ENCODE peak calls at places on chromosome 12, in six cellular contexts. O, K, U, B, Z and J are unnamed samples.

GRCh38 chr12:124967016-124967739 is 21.8 kb downstream of the DHX37 start:
- DNase-seq in O (no peak), K (no peak), Z (no peak), U (no peak), B (no peak), J (no peak)

GRCh38 chr12:53734425-53734824 is 7.2 kb upstream of the CALCOCO1 start:
- DNase-seq in Z (no peak), U (no peak), B (no peak), O (no peak), K (no peak), J (no peak)

GRCh38 chr12:48454675-48455074 is 17.7 kb upstream of the ANP32D start:
- DNase-seq in O (peak; percentile 6), B (peak; percentile 31), U (peak; percentile 20), K (no peak), Z (no peak), J (no peak)

GRCh38 chr12:69388371-69388770 is 28.8 kb downstream of the YEATS4 start:
- DNase-seq in Z (no peak), K (no peak), B (peak; percentile 65), U (peak; percentile 76), O (peak; percentile 62), J (no peak)

GRCh38 chr12:89636776-89637160 is 71.9 kb downstream of the ATP2B1 start:
- DNase-seq in U (no peak), B (no peak), O (peak; percentile 14), Z (no peak), K (no peak), J (no peak)

GRCh38 chr12:1907652-1908611 is 10.5 kb downstream of the CACNA2D4 start:
- DNase-seq in U (no peak), O (peak; percentile 19), Z (peak; percentile 15), B (peak; percentile 7), K (no peak), J (peak; percentile 74)

GRCh38 chr12:91746976-91747375 is 398.7 kb downstream of the BTG1 start:
- DNase-seq in K (no peak), Z (no peak), B (no peak), U (no peak), O (no peak), J (no peak)

GRCh38 chr12:30752255-30752654 is 2.5 kb downstream of the CAPRIN2 start:
- DNase-seq in O (no peak), K (no peak), Z (no peak), B (no peak), U (no peak), J (no peak)

GRCh38 chr12:132866251-132866828 is 21.1 kb downstream of the CHFR start:
- DNase-seq in U (peak; percentile 80), O (peak; percentile 55), B (no peak), K (no peak), Z (peak; percentile 27), J (no peak)

GRCh38 chr12:100554608-100555077 is 18.8 kb upstream of the GAS2L3 start:
- DNase-seq in B (peak; percentile 82), O (peak; percentile 84), U (peak; percentile 91), Z (no peak), K (no peak), J (no peak)

GRCh38 chr12:99759467-99759866 is 111.9 kb downstream of the GARIN6 start:
- DNase-seq in B (no peak), O (no peak), K (no peak), Z (no peak), U (no peak), J (no peak)

GRCh38 chr12:120101182-120101581 is 15.4 kb downstream of the RAB35 start:
- DNase-seq in O (no peak), U (no peak), K (no peak), B (no peak), Z (no peak), J (no peak)

GRCh38 chr12:1282670-1283361 is 291.8 kb downstream of the ERC1 start:
- DNase-seq in Z (no peak), O (no peak), B (peak; percentile 31), K (no peak), U (no peak), J (no peak)

GRCh38 chr12:69415471-69416275 is 54.5 kb upstream of the FRS2 start:
- DNase-seq in K (no peak), B (peak; percentile 90), U (peak; percentile 78), O (peak; percentile 94), Z (peak; percentile 27), J (no peak)

GRCh38 chr12:89181271-89181920 is 170.9 kb downstream of the DUSP6 start:
- DNase-seq in O (peak; percentile 36), Z (no peak), B (peak; percentile 38), U (peak; percentile 63), K (no peak), J (no peak)

GRCh38 chr12:122123051-122123760 is 44.6 kb downstream of the MLXIP start:
- DNase-seq in B (peak; percentile 88), U (peak; percentile 78), Z (peak; percentile 45), O (peak; percentile 75), K (peak; percentile 56), J (no peak)

GRCh38 chr12:124921200-124922008 is 7.0 kb upstream of the UBC start:
- DNase-seq in U (peak; percentile 72), B (peak; percentile 45), Z (no peak), K (peak; percentile 84), O (peak; percentile 74), J (no peak)

GRCh38 chr12:13725049-13725448 is 256.4 kb downstream of the GRIN2B start:
- DNase-seq in Z (no peak), O (no peak), B (no peak), K (no peak), U (no peak), J (no peak)

GRCh38 chr12:130826151-130826801 is 12.8 kb downstream of the STX2 start:
- DNase-seq in O (peak; percentile 85), B (peak; percentile 83), U (peak; percentile 37), K (peak; percentile 63), Z (no peak), J (no peak)

GRCh38 chr12:34394211-34395055 is 372.1 kb downstream of the ALG10 start:
- DNase-seq in K (no peak), U (no peak), Z (peak; percentile 7), O (no peak), B (no peak), J (peak; percentile 26)

GRCh38 chr12:19539836-19540235 is 100.5 kb downstream of the AEBP2 start:
- DNase-seq in B (no peak), Z (no peak), O (no peak), U (peak; percentile 51), K (no peak), J (no peak)

GRCh38 chr12:34604227-34604626 is 581.9 kb downstream of the ALG10 start:
- DNase-seq in O (no peak), B (no peak), K (no peak), Z (no peak), U (no peak), J (no peak)

GRCh38 chr12:113186033-113186365 is 478 bp downstream of the RITA1 start:
- DNase-seq in O (no peak), U (peak; percentile 37), B (no peak), K (no peak), Z (no peak), J (no peak)

GRCh38 chr12:97464241-97465011 is 1.8 kb downstream of the RMST start:
- DNase-seq in O (no peak), K (no peak), U (no peak), Z (no peak), B (no peak), J (no peak)

GRCh38 chr12:18837025-18837424 is 99.1 kb downstream of the CAPZA3 start:
- DNase-seq in U (peak; percentile 91), K (no peak), O (no peak), B (no peak), Z (no peak), J (no peak)

GRCh38 chr12:49367381-49368239 is at the start of gene SPATS2:
- DNase-seq in U (peak; percentile 67), K (peak; percentile 90), O (peak; percentile 42), B (peak; percentile 40), Z (peak; percentile 90), J (no peak)

GRCh38 chr12:131828671-131829350 is 618 bp downstream of the MMP17 start:
- DNase-seq in B (peak; percentile 50), U (no peak), Z (no peak), O (no peak), K (no peak), J (peak; percentile 63)

GRCh38 chr12:114512351-114512750 is 106.4 kb upstream of the TBX5 start:
- DNase-seq in Z (no peak), U (no peak), K (no peak), O (no peak), B (no peak), J (no peak)

GRCh38 chr12:99619389-99620158 is 28.0 kb upstream of the GARIN6 start:
- DNase-seq in B (peak; percentile 23), U (peak; percentile 12), K (no peak), O (peak; percentile 60), Z (no peak), J (no peak)